ENCODE peak calls at places on chromosomes 7 and 10, in six cellular contexts. T, F, Y, B, N and U are unnamed samples.
A peak's percentile ranks its signal among the peaks of the same experiment; 100 is the strongest.

GRCh38 chr10:21238044-21238443 is 287.4 kb downstream of the SKIDA1 start:
- DNase-seq in T (peak; percentile 1), Y (no peak), F (no peak), N (no peak), B (no peak), U (no peak)

GRCh38 chr10:100874702-100875483 is 37.9 kb upstream of the SLF2 start:
- DNase-seq in T (no peak), F (no peak), N (no peak), B (no peak), Y (no peak), U (no peak)

GRCh38 chr10:11465435-11465834 is 146.0 kb downstream of the USP6NL start:
- DNase-seq in F (no peak), T (no peak), B (no peak), N (no peak), Y (no peak), U (no peak)

GRCh38 chr7:23277359-23277989 is 21.7 kb upstream of the MALSU1 start:
- DNase-seq in T (peak; percentile 62), B (peak; percentile 41), F (peak; percentile 84), N (peak; percentile 76), Y (peak; percentile 15), U (peak; percentile 86)

GRCh38 chr7:29809533-29810155 is 3.3 kb downstream of the WIPF3 start:
- DNase-seq in B (no peak), F (no peak), N (no peak), T (no peak), Y (no peak), U (no peak)

GRCh38 chr10:62422068-62422590 is 48.0 kb downstream of the ZNF365 start:
- DNase-seq in B (no peak), F (peak; percentile 3), T (no peak), N (no peak), Y (no peak), U (no peak)

GRCh38 chr7:13603661-13604060 is 385.8 kb downstream of the ETV1 start:
- DNase-seq in N (no peak), T (no peak), Y (no peak), F (no peak), B (no peak), U (no peak)

GRCh38 chr7:4727914-4728705 is 46.0 kb downstream of the FOXK1 start:
- DNase-seq in F (no peak), B (no peak), Y (no peak), T (no peak), N (no peak), U (no peak)

GRCh38 chr10:111323567-111323966 is 246.7 kb downstream of the ADRA2A start:
- DNase-seq in B (no peak), T (peak; percentile 4), N (peak; percentile 1), Y (no peak), F (no peak), U (no peak)

GRCh38 chr7:55066479-55066878 is 47.7 kb downstream of the EGFR start:
- DNase-seq in B (no peak), T (no peak), F (no peak), N (peak; percentile 50), Y (no peak), U (no peak)

GRCh38 chr10:133336131-133337078 is at the start of gene CALY:
- DNase-seq in N (no peak), Y (no peak), T (no peak), B (no peak), F (peak; percentile 53), U (no peak)

GRCh38 chr7:15891151-15891842 is 204.8 kb upstream of the MEOX2 start:
- DNase-seq in N (no peak), B (no peak), Y (no peak), F (no peak), T (no peak), U (no peak)

GRCh38 chr7:115033917-115034459 is 112.1 kb downstream of the MDFIC start:
- DNase-seq in F (no peak), Y (no peak), B (no peak), T (no peak), N (no peak), U (no peak)

DNA sequence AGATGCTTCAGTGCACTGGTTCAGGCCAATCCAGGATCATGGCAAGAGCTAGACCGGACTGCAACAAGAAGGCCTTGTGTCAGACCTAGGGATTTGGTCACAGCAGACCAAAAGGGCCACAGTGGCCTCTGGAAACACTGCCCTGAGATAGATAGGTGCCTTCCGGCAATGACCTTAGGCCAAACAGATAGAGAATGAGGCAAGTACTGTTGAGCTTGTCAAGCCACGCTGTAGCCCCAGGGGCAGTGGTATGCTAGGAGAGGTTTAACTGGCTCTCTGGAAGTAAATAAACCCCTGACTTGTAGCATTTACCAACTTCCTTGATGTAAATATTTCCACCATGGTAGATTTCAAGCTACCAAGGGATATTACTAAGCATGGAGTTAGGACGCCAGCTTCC is 197.5 kb downstream of the GRID1 start:
- DNase-seq in F (no peak), T (no peak), N (no peak), B (no peak), Y (no peak), U (no peak)
- TF ChIP-seq ZNF274 in F (no peak), T (no peak), N (no peak), B (no peak), Y (no peak), U (no peak)

GRCh38 chr10:85139124-85139523 is 810.7 kb downstream of the CCSER2 start:
- DNase-seq in B (no peak), N (no peak), Y (no peak), T (no peak), F (no peak), U (no peak)
- TF ChIP-seq ZNF274 in B (no peak), N (no peak), Y (no peak), T (no peak), F (no peak), U (no peak)

DNA sequence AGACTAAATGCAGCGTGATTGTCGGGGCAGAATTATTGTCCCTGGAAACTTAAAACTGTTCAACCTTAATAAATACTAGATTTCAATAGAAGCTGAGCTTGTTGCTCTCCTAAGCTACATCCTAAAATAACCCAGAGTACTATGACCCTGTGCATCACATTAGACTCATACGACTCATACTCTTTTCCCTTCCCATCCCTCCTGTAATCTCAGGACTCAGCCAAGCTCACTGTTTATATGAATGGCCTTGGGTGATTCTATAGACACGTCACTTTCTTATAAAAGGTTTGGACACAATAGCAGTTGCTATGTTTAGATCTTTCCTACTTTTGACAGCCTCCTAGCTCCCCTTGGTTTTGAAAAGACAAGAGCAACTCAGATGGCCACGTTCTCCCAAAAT is 17.2 kb downstream of the TCF7L2 start:
- DNase-seq in F (no peak), Y (no peak), B (no peak), N (no peak), T (no peak), U (no peak)
- TF ChIP-seq ZNF274 in F (no peak), Y (no peak), B (no peak), N (no peak), T (no peak), U (no peak)

DNA sequence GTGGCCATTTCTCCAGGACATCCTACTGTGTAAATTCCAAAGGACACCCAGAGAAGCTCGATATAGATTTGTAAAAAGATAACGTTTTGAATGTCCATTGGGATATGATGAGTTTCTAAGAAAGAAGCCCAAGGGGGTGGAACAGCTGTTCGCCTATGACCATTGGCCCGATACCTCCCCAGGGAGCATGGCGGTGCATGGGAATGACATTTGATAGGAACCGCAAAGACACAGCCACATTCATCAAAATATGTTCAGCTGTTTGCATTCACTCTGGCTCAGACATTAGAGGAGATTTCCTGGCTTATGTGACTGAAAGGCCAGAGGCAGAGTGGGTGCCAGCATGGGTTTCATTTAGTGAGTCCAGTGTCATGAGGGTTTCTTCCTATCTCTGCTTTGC is 56.0 kb upstream of the BAIAP2L1 start:
- DNase-seq in F (no peak), Y (no peak), B (no peak), N (no peak), T (no peak), U (no peak)
- TF ChIP-seq ZNF274 in F (no peak), Y (no peak), B (no peak), N (no peak), T (no peak), U (no peak)

GRCh38 chr10:49089789-49090595 is 25.3 kb downstream of the VSTM4 start:
- DNase-seq in Y (no peak), T (no peak), B (no peak), N (no peak), F (no peak), U (no peak)
- TF ChIP-seq ZNF274 in Y (no peak), T (no peak), B (no peak), N (no peak), F (no peak), U (no peak)

DNA sequence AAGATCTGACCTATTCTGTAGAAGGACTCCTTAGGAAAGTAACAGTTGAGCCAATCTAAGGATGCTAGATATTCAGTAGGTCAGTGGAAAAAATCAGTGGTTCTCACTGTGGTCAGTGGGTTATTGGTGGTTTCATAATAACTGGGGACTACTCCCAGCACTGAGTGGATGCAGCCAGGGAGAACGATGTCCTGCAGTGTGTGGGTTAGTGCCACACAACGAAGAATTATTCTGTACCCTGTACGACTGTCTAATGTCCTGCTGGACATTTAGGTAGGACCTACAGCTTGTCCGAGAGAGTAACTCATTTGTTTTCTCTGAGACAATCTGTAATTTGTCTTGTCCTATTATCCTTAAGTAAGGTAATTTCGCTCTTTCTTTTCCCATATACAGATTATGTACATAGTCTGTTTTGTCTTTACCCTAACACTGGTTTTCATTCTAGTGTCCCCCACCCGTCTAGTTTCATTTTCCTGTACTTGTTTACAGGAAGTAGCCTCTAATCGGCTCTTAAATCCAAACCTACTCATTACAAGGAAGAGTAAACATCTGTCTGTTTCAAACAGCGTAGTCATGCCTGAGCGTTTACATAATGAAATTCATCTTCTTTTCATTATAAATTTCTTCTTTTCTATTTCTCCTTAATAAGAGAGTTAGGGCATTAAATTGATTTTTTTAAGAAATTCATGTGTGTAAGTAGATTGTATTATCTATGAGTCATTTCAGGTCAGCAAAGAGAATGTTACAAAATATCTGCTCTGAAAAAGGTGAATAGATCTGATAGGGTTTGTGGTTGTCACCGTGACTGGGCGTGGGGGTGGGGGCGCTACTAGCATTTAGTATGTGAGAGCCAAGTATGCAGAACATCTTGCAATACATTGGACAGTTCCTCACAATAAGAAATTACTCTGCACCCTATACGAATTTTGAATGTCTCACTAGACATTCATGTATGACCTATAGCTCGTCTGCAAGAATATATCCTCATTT is 8.3 kb upstream of the ZC3HAV1L start:
- DNase-seq in Y (no peak), N (peak; percentile 16), F (peak; percentile 88), T (no peak), B (no peak), U (no peak)
- TF ChIP-seq ZNF274 in Y (no peak), N (no peak), F (no peak), T (no peak), B (no peak), U (no peak)